ENCODE peak calls at places on chromosome 2, in nine cellular contexts. C is cardiac muscle cell; U is H7; F is NCI-H1417; W is NCI-H510A treated with DMSO at 0.1 percent for 48 hours; S is left colon; P is PC-9; X is T-cell; Y is stimulated activated CD4-positive, alpha-beta T cell treated with anti-CD3 and anti-CD28 coated beads, Interleukin-12 subunit alpha, Interleukin-12 subunit beta, amount 100 ng/mL, for 24 hours. M is an unnamed sample.

GRCh38 chr2:25197336-25198208 is 29.2 kb upstream of the POMC start:
- DNase-seq in U (no peak), W (no peak), Y (no peak), S (no peak), P (no peak), X (no peak), F (no peak), C (peak), M (no peak)

GRCh38 chr2:223001831-223002230 is 50.2 kb upstream of the KCNE4 start:
- DNase-seq in Y (no peak), S (no peak), W (no peak), U (no peak), P (no peak), F (no peak), X (no peak), C (no peak), M (no peak)

GRCh38 chr2:237075749-237076599 is 9.7 kb upstream of the COPS8 start:
- DNase-seq in S (no peak), U (no peak), F (no peak), Y (no peak), C (no peak), X (no peak), P (peak), W (peak), M (no peak)

GRCh38 chr2:73020657-73021370 is 50.7 kb downstream of the SFXN5 start:
- DNase-seq in U (no peak), C (peak), Y (no peak), F (no peak), P (no peak), W (no peak), X (no peak), S (no peak), M (peak)

GRCh38 chr2:218710687-218711549 is at the start of gene TTLL4:
- DNase-seq in U (peak), X (peak), P (peak), Y (peak), W (peak), F (peak), C (peak), S (peak), M (peak)

GRCh38 chr2:105403241-105403784 is 4.5 kb upstream of the FHL2 start:
- DNase-seq in U (peak), Y (no peak), X (no peak), C (no peak), P (no peak), W (no peak), S (peak), F (no peak), M (no peak)

GRCh38 chr2:12170151-12170550 is 423.7 kb downstream of the LPIN1 start:
- DNase-seq in F (no peak), X (no peak), Y (no peak), S (no peak), W (no peak), C (peak), U (no peak), P (no peak), M (peak)

GRCh38 chr2:129849559-129850160 is 129.8 kb upstream of the RAB6C start:
- DNase-seq in W (peak), Y (no peak), C (peak), P (no peak), S (no peak), X (no peak), U (peak), F (no peak), M (peak)

GRCh38 chr2:199806179-199806578 is 44.8 kb downstream of the FTCDNL1 start:
- DNase-seq in F (no peak), S (no peak), Y (no peak), W (no peak), X (no peak), C (no peak), P (no peak), U (no peak), M (no peak)

GRCh38 chr2:133293544-133294270 is 274.6 kb downstream of the NCKAP5 start:
- DNase-seq in P (no peak), U (no peak), S (no peak), X (no peak), F (no peak), W (no peak), C (no peak), Y (no peak), M (no peak)

GRCh38 chr2:71748227-71748626 is 294.9 kb downstream of the DYSF start:
- DNase-seq in X (no peak), W (no peak), F (no peak), S (no peak), C (peak), U (no peak), P (peak), Y (no peak), M (peak)

GRCh38 chr2:34652636-34653035 is 1053.5 kb upstream of the FAM98A start:
- DNase-seq in Y (no peak), U (no peak), F (no peak), S (no peak), W (no peak), P (no peak), X (no peak), C (peak), M (no peak)

GRCh38 chr2:31384351-31384750 is 30.2 kb downstream of the XDH start:
- DNase-seq in C (peak), Y (no peak), U (no peak), X (no peak), P (no peak), W (no peak), F (no peak), S (no peak), M (no peak)

GRCh38 chr2:85058619-85058941 is 74.6 kb upstream of the TCF7L1 start:
- DNase-seq in P (no peak), U (no peak), W (no peak), S (no peak), C (no peak), X (no peak), Y (no peak), F (peak), M (no peak)

GRCh38 chr2:232674491-232674890 is 22.6 kb upstream of the GIGYF2 start:
- DNase-seq in Y (no peak), P (no peak), C (no peak), S (no peak), X (no peak), W (no peak), F (peak), U (no peak), M (no peak)

GRCh38 chr2:67186871-67187270 is 210.3 kb upstream of the ETAA1 start:
- DNase-seq in F (no peak), X (no peak), W (no peak), U (no peak), P (no peak), C (no peak), S (no peak), Y (no peak), M (no peak)

GRCh38 chr2:38943784-38944183 is 54.1 kb downstream of the ARHGEF33 start:
- DNase-seq in P (no peak), Y (no peak), C (no peak), S (no peak), X (no peak), F (no peak), U (no peak), W (no peak), M (no peak)

GRCh38 chr2:188278388-188279092 is 13.1 kb upstream of the GULP1 start:
- DNase-seq in S (no peak), W (no peak), Y (no peak), U (no peak), X (no peak), P (no peak), F (no peak), C (no peak), M (no peak)

GRCh38 chr2:177404243-177404642 is 11.7 kb downstream of the AGPS start:
- DNase-seq in U (no peak), C (no peak), P (no peak), X (no peak), Y (no peak), S (no peak), W (no peak), F (no peak), M (no peak)

GRCh38 chr2:67032091-67032490 is 365.0 kb upstream of the ETAA1 start:
- DNase-seq in S (no peak), X (no peak), W (no peak), P (no peak), Y (no peak), C (peak), U (no peak), F (no peak), M (no peak)

GRCh38 chr2:8537572-8538155 is 144.2 kb upstream of the ID2 start:
- DNase-seq in F (no peak), Y (no peak), C (no peak), P (no peak), X (no peak), S (peak), W (no peak), U (no peak), M (no peak)

GRCh38 chr2:1727101-1727771 is 17.1 kb downstream of the PXDN start:
- DNase-seq in C (peak), Y (no peak), S (no peak), P (no peak), U (peak), W (peak), X (no peak), F (peak), M (no peak)

M was measured in trophoblast cell.